ENCODE peak calls at places on chromosomes 7 and 10, in seven cellular contexts. C is neural crest cell; U is nucleus accumbens; D is NCI-H1105 treated with DMSO at 0.1 percent for 48 hours; F is activated CD4-positive, alpha-beta T cell treated with anti-CD3 and anti-CD28 coated beads, Interleukin-2, amount 50 U/mL, for 1 hour; M is cardiac muscle cell; K is skeletal muscle cell. V is an unnamed sample.

GRCh38 chr10:132698211-132698751 is 87.7 kb downstream of the NKX6-2 start:
- DNase-seq in U (no peak), K (no peak), C (no peak), D (no peak), M (no peak), F (no peak), V (no peak)

GRCh38 chr10:84008878-84009277 is 130.4 kb upstream of the GHITM start:
- DNase-seq in C (peak; percentile 15), D (no peak), U (no peak), K (no peak), F (peak; percentile 15), M (peak; percentile 9), V (peak; percentile 56)

GRCh38 chr10:76649723-76650127 is 987.9 kb downstream of the KCNMA1 start:
- DNase-seq in D (no peak), F (no peak), U (no peak), K (peak; percentile 52), C (no peak), M (peak; percentile 10), V (no peak)

GRCh38 chr10:52056296-52056695 is 257.8 kb upstream of the DKK1 start:
- DNase-seq in U (no peak), K (no peak), D (no peak), M (no peak), F (no peak), C (no peak), V (peak; percentile 36)

GRCh38 chr7:77897004-77897547 is 98.5 kb downstream of the PHTF2 start:
- DNase-seq in D (no peak), K (no peak), F (no peak), C (no peak), M (no peak), U (no peak), V (no peak)

GRCh38 chr7:91835191-91836064 is 45.1 kb downstream of the MTERF1 start:
- DNase-seq in M (no peak), D (peak; percentile 7), F (no peak), K (no peak), C (no peak), U (no peak), V (no peak)

GRCh38 chr7:141126107-141126506 is 52.2 kb downstream of the TMEM178B start:
- DNase-seq in K (no peak), U (no peak), D (no peak), C (no peak), F (no peak), M (no peak), V (no peak)

GRCh38 chr7:139727151-139727705 is 50.6 kb downstream of the HIPK2 start:
- DNase-seq in M (peak; percentile 46), C (no peak), K (no peak), F (no peak), D (no peak), U (no peak), V (no peak)

GRCh38 chr7:135825406-135825805 is 76.8 kb upstream of the FAM180A start:
- DNase-seq in M (no peak), C (no peak), U (no peak), F (no peak), D (no peak), K (no peak), V (no peak)